ENCODE peak calls at places on chromosomes 12 and 14, in six cellular contexts. L is EH; C is effector memory CD4-positive, alpha-beta T cell; U is iris pigment epithelial cell; V is HEK293T; B is right lobe of liver. M is an unnamed sample.

GRCh38 chr14:53306926-53307325 is 153.8 kb upstream of the DDHD1 start:
- DNase-seq in C (no peak), B (no peak), U (peak; percentile 67), V (no peak), L (peak; percentile 40), M (peak; percentile 33)

GRCh38 chr14:104118006-104118844 is 20.2 kb upstream of the KIF26A start:
- DNase-seq in B (peak; percentile 16), C (no peak), V (no peak), L (no peak), U (no peak), M (no peak)

GRCh38 chr12:79098530-79098929 is 234.0 kb downstream of the SYT1 start:
- DNase-seq in B (no peak), C (no peak), U (peak; percentile 9), V (no peak), L (no peak), M (no peak)

GRCh38 chr12:69988601-69989194 is 163.7 kb downstream of the MYRFL start:
- DNase-seq in B (no peak), U (peak; percentile 64), L (peak; percentile 67), V (no peak), C (no peak), M (peak; percentile 86)

GRCh38 chr14:89977668-89978067 is 21.9 kb downstream of the TDP1 start:
- DNase-seq in C (no peak), L (peak; percentile 7), V (no peak), U (no peak), B (no peak), M (no peak)

GRCh38 chr12:119179335-119180021 is 747 bp downstream of the HSPB8 start:
- DNase-seq in U (no peak), C (no peak), B (peak; percentile 35), L (peak; percentile 85), V (peak; percentile 26), M (peak; percentile 68)

GRCh38 chr12:111150476-111150875 is 218.4 kb downstream of the PHETA1 start:
- DNase-seq in L (no peak), U (no peak), V (no peak), C (no peak), B (no peak), M (no peak)

GRCh38 chr14:72888636-72889201 is 5.2 kb downstream of the DPF3 start:
- DNase-seq in V (no peak), C (no peak), U (no peak), B (no peak), L (peak; percentile 52), M (no peak)

GRCh38 chr12:46160081-46160980 is 108.5 kb downstream of the SLC38A1 start:
- DNase-seq in U (peak; percentile 46), L (peak; percentile 82), V (peak; percentile 40), C (no peak), B (no peak), M (peak; percentile 75)

GRCh38 chr12:85688837-85689236 is 147.4 kb downstream of the RASSF9 start:
- DNase-seq in C (no peak), L (no peak), V (no peak), U (peak; percentile 14), B (no peak), M (peak; percentile 35)

GRCh38 chr12:98594050-98594853 is 766 bp downstream of the SLC25A3 start:
- DNase-seq in U (peak; percentile 20), L (peak; percentile 48), B (peak; percentile 48), C (no peak), V (no peak), M (no peak)

M was measured in fibroblast of pulmonary artery.